ENCODE peak calls at places on chromosome 16, in five cellular contexts. P is A549, L is mucosa of descending colon, U is GM23338, E is tibial nerve. Q is an unnamed sample.

GRCh38 chr16:81431554-81432353 is 12.9 kb upstream of the CMIP start:
- DNase-seq in U (no peak), L (no peak), E (no peak), P (no peak), Q (no peak)

GRCh38 chr16:64278196-64278595 is 843.7 kb downstream of the CDH11 start:
- DNase-seq in P (no peak), L (no peak), E (no peak), U (no peak), Q (no peak)

GRCh38 chr16:77213542-77214108 is 14.4 kb downstream of the SYCE1L start:
- DNase-seq in P (peak; percentile 90), E (no peak), L (no peak), U (no peak), Q (no peak)

GRCh38 chr16:15808071-15808470 is 48.8 kb downstream of the MYH11 start:
- DNase-seq in U (no peak), E (no peak), L (no peak), P (no peak), Q (no peak)

GRCh38 chr16:2505695-2506094 is 8.1 kb upstream of the ATP6V0C start:
- DNase-seq in E (no peak), P (no peak), L (no peak), U (no peak), Q (no peak)

GRCh38 chr16:63744077-63744874 is 1377.6 kb downstream of the CDH11 start:
- DNase-seq in E (no peak), U (no peak), L (no peak), P (no peak), Q (no peak)

GRCh38 chr16:82945420-82946096 is 318.8 kb downstream of the CDH13 start:
- DNase-seq in E (no peak), L (no peak), P (no peak), U (no peak), Q (no peak)

GRCh38 chr16:13552960-13553257 is 367.0 kb upstream of the ERCC4 start:
- DNase-seq in P (no peak), L (no peak), E (no peak), U (no peak), Q (no peak)

GRCh38 chr16:7437843-7438242 is 105.2 kb downstream of the RBFOX1 start:
- DNase-seq in L (no peak), P (no peak), E (no peak), U (no peak), Q (no peak)

GRCh38 chr16:75267631-75268264 is 16.3 kb upstream of the BCAR1 start:
- DNase-seq in U (no peak), L (peak; percentile 86), P (peak; percentile 96), E (no peak), Q (peak; percentile 97)

GRCh38 chr16:11499295-11500089 is 87.2 kb downstream of the LITAF start:
- DNase-seq in E (no peak), L (no peak), P (peak; percentile 43), U (peak; percentile 38), Q (peak; percentile 33)
- TF ChIP-seq CTCF in E (no peak), L (no peak), P (no peak), U (no peak), Q (no peak)

DNA sequence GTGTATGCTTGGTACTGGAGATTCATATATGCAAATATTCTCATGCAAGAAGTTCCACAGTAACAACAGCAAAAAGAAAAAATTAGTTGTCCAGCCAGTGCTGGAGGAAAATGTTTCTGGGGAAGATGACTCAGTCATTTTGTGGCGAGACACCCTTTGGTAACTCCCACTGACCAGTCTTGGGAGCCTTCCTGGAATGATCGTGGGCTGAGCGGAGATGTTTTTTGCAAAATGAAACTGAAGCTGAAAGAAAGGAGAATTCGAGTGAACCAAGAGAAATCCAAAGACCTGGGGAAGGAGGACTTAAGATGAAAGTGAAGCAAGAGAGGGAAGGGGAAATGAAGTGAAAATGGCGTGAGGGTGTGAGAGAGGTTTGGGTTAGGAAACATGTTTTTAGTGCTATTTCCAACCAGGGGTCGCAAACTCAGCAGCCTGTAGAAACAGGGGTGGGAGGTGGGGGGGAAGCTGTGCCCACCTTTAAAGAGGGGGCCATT is 5.2 kb downstream of the ITPRIPL2 start:
- DNase-seq in P (peak; percentile 82), L (no peak), U (no peak), E (no peak), Q (no peak)
- H3K4me3 ChIP-seq in P (peak overlapping the region; percentile 24), L (no peak overlapping the region), U (no peak overlapping the region), E (no peak overlapping the region), Q (no peak overlapping the region)

DNA sequence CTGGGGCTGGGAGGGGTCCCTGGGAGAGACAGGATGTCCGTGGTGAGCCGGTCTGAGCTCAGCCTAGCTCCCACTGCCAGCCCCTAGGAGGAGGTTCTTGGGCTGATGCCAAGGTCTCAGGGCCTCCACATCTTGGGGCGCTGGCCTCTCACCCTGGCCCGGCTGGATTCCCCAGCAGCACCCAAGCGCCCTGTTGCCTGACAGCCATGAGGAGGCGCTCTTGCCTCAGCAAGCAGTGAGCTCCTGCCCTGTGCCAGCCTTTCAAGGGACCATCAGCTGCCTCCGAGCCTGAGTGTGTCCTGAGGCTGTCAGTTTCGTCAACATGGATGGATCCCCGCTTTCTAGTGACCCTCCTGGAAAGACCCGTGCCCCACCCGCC is 234.9 kb upstream of the CIBAR2 start:
- DNase-seq in E (no peak), U (peak; percentile 75), P (no peak), L (no peak), Q (no peak)
- TF ChIP-seq CTCF in E (peak; percentile 27), U (peak; percentile 55), P (peak; percentile 8), L (no peak), Q (peak; percentile 24)

GRCh38 chr16:90046971-90047713 is 27.9 kb upstream of the DBNDD1 start:
- DNase-seq in U (peak; percentile 45), E (peak; percentile 74), L (peak; percentile 70), P (no peak), Q (peak; percentile 82)
- H3K4me3 ChIP-seq in U (peak overlapping the region; percentile 70), E (peak overlapping the region; percentile 40), L (no peak overlapping the region), P (peak overlapping the region; percentile 72), Q (peak overlapping the region; percentile 28)

DNA sequence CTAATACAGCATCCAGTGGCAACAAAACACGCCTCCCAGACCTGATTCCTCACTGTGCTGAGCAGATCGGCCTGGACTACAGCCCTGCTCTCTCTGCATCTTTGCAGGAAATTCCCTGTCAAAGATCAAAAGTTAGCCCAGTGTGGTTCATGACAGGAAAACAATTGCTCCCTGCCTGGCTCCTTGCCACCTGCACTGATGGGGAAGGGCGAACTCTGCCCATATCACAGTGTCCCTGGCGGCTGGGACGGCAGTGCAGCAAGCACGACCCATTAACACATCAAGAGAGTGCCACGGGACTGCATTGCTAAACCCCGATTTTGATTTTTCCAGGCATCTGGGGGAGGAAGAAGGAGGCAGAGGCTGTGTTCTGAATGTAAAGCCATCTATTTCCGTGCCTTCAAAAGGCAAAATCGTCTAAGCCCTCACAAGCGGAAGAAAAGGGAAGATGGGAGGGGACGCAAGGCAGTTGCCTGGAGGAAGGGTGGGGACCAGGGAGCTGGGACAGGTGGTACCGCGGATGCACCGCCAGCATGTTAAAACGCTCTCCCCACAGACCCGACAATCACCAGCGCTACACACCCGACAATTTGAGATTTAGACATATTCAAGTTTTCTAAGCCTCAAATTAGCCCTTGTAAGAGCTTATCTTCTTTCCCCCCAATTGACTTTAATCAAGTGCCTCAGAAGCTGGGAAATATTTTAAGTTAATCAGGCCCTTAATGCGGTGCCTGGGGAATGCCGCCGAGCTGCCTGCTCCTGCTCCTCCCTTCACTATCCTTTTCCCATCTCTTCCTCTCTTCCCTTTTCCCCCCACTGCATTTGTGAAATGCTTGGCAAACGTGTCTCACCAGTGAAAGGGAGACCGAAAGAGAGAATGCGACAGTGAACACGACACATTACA is 238.8 kb upstream of the CDH5 start:
- DNase-seq in P (no peak), L (no peak), U (peak; percentile 44), E (no peak), Q (peak; percentile 18)
- TF ChIP-seq CTCF in P (no peak), L (no peak), U (no peak), E (peak; percentile 31), Q (no peak)

Q was measured in thyroid gland.